ENCODE peak calls at places on chromosome 16, in four cellular contexts. P is HepG2, H is GM12878, J is K562. O is an unnamed sample.

GRCh38 chr16:709651-710499 is 4.3 kb upstream of the FBXL16 start:
- DNase-seq in P (no peak), H (no peak), J (peak; percentile 77), O (peak; percentile 69)

GRCh38 chr16:81106826-81107503 is 10.8 kb upstream of the GCSH start:
- DNase-seq in P (peak; percentile 45), J (no peak), H (no peak), O (no peak)

GRCh38 chr16:63695347-63695746 is 1426.5 kb downstream of the CDH11 start:
- DNase-seq in P (no peak), J (no peak), H (no peak), O (no peak)

GRCh38 chr16:81451753-81452680 is 7.4 kb downstream of the CMIP start:
- DNase-seq in P (peak; percentile 99), J (no peak), H (no peak), O (no peak)

GRCh38 chr16:28609631-28610594 is at the start of gene SULT1A1:
- DNase-seq in H (no peak), P (peak; percentile 93), J (peak; percentile 53), O (no peak)

GRCh38 chr16:75306102-75306762 is 54.8 kb upstream of the BCAR1 start:
- DNase-seq in J (no peak), P (peak; percentile 95), H (no peak), O (no peak)

GRCh38 chr16:67884684-67885083 is at the start of gene NRN1L:
- DNase-seq in P (no peak), J (peak; percentile 95), H (no peak), O (peak; percentile 78)

GRCh38 chr16:67284699-67285646 is 5.6 kb downstream of the PLEKHG4 start:
- DNase-seq in H (no peak), J (peak; percentile 39), P (peak; percentile 54), O (peak; percentile 66)

GRCh38 chr16:12087901-12088364 is 111.4 kb downstream of the SNX29 start:
- DNase-seq in J (no peak), P (no peak), H (no peak), O (no peak)

GRCh38 chr16:82924075-82924854 is 297.5 kb downstream of the CDH13 start:
- DNase-seq in H (no peak), J (no peak), P (no peak), O (no peak)

GRCh38 chr16:27243725-27244362 is 24.7 kb downstream of the NSMCE1 start:
- DNase-seq in P (no peak), J (no peak), H (no peak), O (no peak)

GRCh38 chr16:9007177-9007794 is 43.6 kb upstream of the USP7 start:
- DNase-seq in H (no peak), J (peak; percentile 44), P (no peak), O (no peak)

GRCh38 chr16:50304467-50305440 is 38.4 kb downstream of the ADCY7 start:
- DNase-seq in P (no peak), H (no peak), J (no peak), O (no peak)

GRCh38 chr16:29644338-29644857 is 18.6 kb upstream of the SPN start:
- DNase-seq in H (peak; percentile 88), J (no peak), P (no peak), O (no peak)

GRCh38 chr16:71900336-71900735 is 5.0 kb downstream of the IST1 start:
- DNase-seq in H (no peak), P (no peak), J (no peak), O (no peak)

GRCh38 chr16:72302352-72302751 is 130.4 kb upstream of the PMFBP1 start:
- DNase-seq in H (no peak), J (no peak), P (no peak), O (no peak)

GRCh38 chr16:24853830-24854229 is 8.1 kb downstream of the SLC5A11 start:
- DNase-seq in P (no peak), J (no peak), H (no peak), O (no peak)

GRCh38 chr16:67404740-67405226 is 11.5 kb upstream of the TPPP3 start:
- DNase-seq in P (no peak), H (no peak), J (no peak), O (no peak)

GRCh38 chr16:28090646-28091377 is 27.3 kb upstream of the GSG1L start:
- DNase-seq in P (no peak), H (no peak), J (peak; percentile 40), O (peak; percentile 60)

GRCh38 chr16:68300736-68301459 is 9.8 kb downstream of the SLC7A6OS start:
- DNase-seq in H (no peak), J (no peak), P (no peak), O (no peak)

GRCh38 chr16:31213877-31214704 is at the start of gene TRIM72:
- DNase-seq in P (no peak), H (no peak), J (no peak), O (no peak)

GRCh38 chr16:67177743-67178699 is 5.7 kb downstream of the MATCAP1 start:
- DNase-seq in P (peak; percentile 65), H (no peak), J (peak; percentile 70), O (peak; percentile 59)

GRCh38 chr16:67613808-67614207 is 31.1 kb upstream of the CARMIL2 start:
- DNase-seq in P (peak; percentile 29), J (no peak), H (no peak), O (no peak)

GRCh38 chr16:67029249-67030096 is 524 bp downstream of the CBFB start:
- DNase-seq in H (no peak), J (peak; percentile 64), P (no peak), O (no peak)

GRCh38 chr16:87295661-87296531 is 21.3 kb downstream of the C16orf95 start:
- DNase-seq in P (no peak), J (no peak), H (no peak), O (no peak)

GRCh38 chr16:84957192-84957591 is 54.1 kb downstream of the ZDHHC7 start:
- DNase-seq in H (no peak), J (no peak), P (no peak), O (no peak)

GRCh38 chr16:29029168-29029994 is 44.5 kb downstream of the LAT start:
- DNase-seq in H (no peak), P (no peak), J (peak; percentile 81), O (no peak)

GRCh38 chr16:24645739-24646645 is 83.5 kb upstream of the TNRC6A start:
- DNase-seq in J (no peak), P (peak; percentile 57), H (no peak), O (no peak)

GRCh38 chr16:56346131-56346890 is 79.0 kb downstream of the AMFR start:
- DNase-seq in H (no peak), J (no peak), P (no peak), O (no peak)

DNA sequence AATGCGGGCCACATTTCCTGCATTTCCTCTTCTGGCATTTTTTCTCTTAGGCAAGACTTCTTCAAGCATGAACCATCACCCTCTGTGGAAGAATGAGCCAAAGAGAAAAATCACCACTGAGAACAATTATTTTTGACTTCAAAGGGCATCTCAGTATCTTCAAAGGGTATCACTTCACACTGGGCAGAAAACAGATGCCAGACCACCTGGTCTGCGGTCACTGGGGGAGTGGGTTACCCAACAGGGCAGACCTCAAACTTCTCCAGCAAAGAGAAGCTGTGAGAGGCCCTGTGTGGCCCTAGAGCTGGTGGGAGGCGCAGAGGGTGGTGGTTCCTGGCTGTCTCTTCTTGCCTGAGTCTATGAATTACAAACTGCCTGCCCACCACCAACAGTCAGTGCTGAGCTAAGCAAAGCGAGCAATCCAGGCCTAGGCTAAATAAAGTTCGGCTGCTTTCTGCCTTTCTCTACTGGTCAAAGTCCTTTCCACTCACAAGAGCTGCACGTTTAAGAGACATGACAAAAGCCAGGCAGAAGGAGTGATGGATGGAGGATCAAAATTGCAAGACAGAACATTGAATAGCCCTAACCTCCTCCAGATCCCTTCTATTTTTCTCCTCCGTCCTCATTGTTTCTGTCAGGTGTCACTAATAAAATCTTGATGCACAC is 602.7 kb upstream of the CDH5 start:
- DNase-seq in J (no peak), H (no peak), P (no peak), O (no peak)
- TF ChIP-seq SP1 in J (no peak), H (no peak), P (no peak), O (no peak)

GRCh38 chr16:79656537-79657115 is 56.1 kb upstream of the MAF start:
- DNase-seq in H (no peak), P (no peak), J (no peak), O (no peak)
- TF ChIP-seq FOXK2 in H (no peak), P (no peak), J (no peak), O (no peak)

DNA sequence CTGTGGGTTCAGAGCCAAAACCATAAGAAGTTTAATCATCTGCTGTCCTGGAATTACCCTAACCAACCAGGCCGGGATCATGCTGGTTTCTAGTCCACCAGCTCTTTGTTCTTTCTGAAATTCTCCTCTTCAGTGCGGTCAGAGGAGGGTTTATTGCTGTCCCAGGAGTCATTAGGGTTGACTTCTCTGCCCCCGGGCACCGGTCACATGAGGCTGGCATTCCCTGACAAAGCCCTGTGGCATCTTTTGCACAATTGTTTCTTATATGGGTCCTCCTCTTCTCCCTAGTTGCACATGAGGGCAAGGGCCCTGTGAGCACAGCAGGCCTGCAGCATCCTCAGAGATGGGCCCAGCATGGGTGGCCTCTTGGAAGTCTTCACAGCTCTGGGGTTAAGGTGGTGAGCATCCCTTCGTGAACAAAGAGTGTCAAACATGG is 243.9 kb downstream of the IRF8 start:
- DNase-seq in J (no peak), H (peak; percentile 38), P (no peak), O (no peak)
- TF ChIP-seq SP1 in J (no peak), H (no peak), P (no peak), O (no peak)

DNA sequence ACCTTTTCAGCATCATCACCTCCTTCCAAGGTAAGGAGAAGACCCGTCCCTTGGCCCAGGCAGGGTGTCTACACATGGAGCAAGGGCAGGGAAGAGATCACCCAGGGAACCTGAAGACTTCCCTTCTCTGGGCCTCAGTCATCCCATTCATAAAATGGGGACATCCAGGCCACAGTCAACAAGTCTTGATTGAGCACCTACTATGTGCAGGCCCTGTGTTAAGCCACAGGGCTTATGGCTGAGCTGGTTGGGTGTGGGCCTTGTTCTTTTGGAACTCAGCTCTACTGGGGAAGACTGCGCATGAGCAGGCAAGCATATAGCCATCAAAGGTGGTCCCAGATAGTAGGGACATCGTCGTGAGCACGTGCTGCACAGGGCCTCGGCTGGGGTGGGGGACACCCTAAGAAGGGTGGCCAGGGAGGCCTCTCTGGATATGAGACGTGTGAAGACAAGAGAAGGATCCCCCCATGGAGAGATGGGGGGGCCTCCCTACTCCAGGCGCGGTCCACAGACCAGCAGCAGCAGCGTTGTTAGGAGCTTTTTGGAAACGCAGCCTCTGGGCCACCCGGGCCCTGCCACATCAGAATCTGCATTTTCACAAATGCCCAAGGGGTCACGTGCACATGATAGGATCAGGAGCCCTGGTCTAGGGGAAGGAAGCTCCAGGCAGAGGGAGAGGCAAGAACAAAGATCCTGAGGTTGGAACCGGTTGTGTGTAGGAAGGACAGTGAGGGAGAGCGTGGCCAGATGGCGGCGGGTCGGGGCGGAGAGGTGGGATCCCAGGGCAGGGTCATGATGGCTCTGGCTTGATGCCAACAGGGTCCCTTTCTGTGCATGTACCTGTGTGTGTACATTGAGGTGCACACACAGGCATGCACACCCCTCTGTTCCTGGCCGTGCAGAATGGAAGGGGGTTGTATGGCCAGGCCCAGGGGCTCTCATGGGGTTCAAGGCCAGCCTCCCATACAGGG is 5.9 kb upstream of the ADGRG3 start:
- DNase-seq in P (no peak), H (no peak), J (no peak), O (no peak)
- TF ChIP-seq FOXK2 in P (no peak), H (no peak), J (no peak), O (no peak)

DNA sequence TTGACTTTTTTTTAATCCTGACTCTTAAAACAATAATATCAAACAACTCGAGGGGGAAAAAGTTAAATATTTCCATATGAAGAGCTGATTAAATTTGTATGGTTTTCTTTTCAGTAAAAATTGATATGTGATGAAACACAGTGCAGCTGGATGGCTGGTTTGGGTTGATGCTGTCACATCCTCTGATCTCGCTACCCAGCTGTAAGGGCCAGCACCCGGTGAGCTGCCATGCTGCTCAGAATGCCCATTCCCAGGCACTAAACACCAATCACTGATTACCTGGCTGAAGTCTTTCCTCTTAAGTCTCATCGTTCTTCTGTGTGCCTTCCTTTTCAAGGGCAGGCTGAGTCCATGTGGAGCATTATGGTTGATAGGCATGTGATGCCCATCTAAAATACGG is 234.3 kb downstream of the IRX3 start:
- DNase-seq in P (no peak), H (no peak), J (no peak), O (no peak)
- TF ChIP-seq SP1 in P (no peak), H (no peak), J (no peak), O (no peak)